ENCODE peak calls at places on chromosome 13, in five cellular contexts. One of them, this sample, is unnamed. For H3K9me3, the result is how much of the 10 kb centered on the place peaks cover.

GRCh38 chr13:65401315-65401714 is 1828.8 kb downstream of the PCDH9 start:
- DNase-seq in sigmoid colon: no peak
- DNase-seq in tibial artery: no peak
- DNase-seq in cardiac muscle cell: no peak
- DNase-seq in uterus: no peak
- DNase-seq in this sample: no peak

GRCh38 chr13:56561327-56561726 is 579.4 kb upstream of the PRR20A start:
- DNase-seq in sigmoid colon: no peak
- DNase-seq in tibial artery: no peak
- DNase-seq in cardiac muscle cell: no peak
- DNase-seq in uterus: no peak
- DNase-seq in this sample: no peak

GRCh38 chr13:25249001-25249543 is 38.2 kb downstream of the MTMR6 start:
- DNase-seq in sigmoid colon: no peak
- DNase-seq in cardiac muscle cell: peak
- DNase-seq in uterus: no peak
- DNase-seq in tibial artery: no peak
- DNase-seq in this sample: no peak

GRCh38 chr13:51267581-51267980 is 45.4 kb downstream of the FAM124A start:
- DNase-seq in sigmoid colon: peak
- DNase-seq in cardiac muscle cell: no peak
- DNase-seq in tibial artery: no peak
- DNase-seq in uterus: no peak
- DNase-seq in this sample: no peak

GRCh38 chr13:67736646-67737420 is 506.7 kb upstream of the PCDH9 start:
- DNase-seq in cardiac muscle cell: peak
- DNase-seq in sigmoid colon: no peak
- DNase-seq in uterus: no peak
- DNase-seq in tibial artery: no peak
- DNase-seq in this sample: no peak

GRCh38 chr13:74039667-74040066 is 94.5 kb downstream of the KLF12 start:
- DNase-seq in uterus: no peak
- DNase-seq in cardiac muscle cell: no peak
- DNase-seq in tibial artery: no peak
- DNase-seq in sigmoid colon: no peak
- DNase-seq in this sample: no peak

GRCh38 chr13:109093988-109094387 is 464.6 kb downstream of the MYO16 start:
- DNase-seq in tibial artery: no peak
- DNase-seq in sigmoid colon: no peak
- DNase-seq in uterus: no peak
- DNase-seq in cardiac muscle cell: no peak
- DNase-seq in this sample: no peak

GRCh38 chr13:50401721-50402510 is 386.7 kb downstream of the KCNRG start:
- DNase-seq in sigmoid colon: no peak
- DNase-seq in tibial artery: no peak
- DNase-seq in uterus: no peak
- DNase-seq in cardiac muscle cell: peak
- DNase-seq in this sample: no peak

GRCh38 chr13:30355405-30355741 is 48.0 kb upstream of the KATNAL1 start:
- DNase-seq in cardiac muscle cell: no peak
- DNase-seq in tibial artery: no peak
- DNase-seq in sigmoid colon: no peak
- DNase-seq in uterus: no peak
- DNase-seq in this sample: no peak

GRCh38 chr13:34435338-34435737 is 506.7 kb upstream of the NBEA start:
- DNase-seq in cardiac muscle cell: peak
- DNase-seq in sigmoid colon: no peak
- DNase-seq in tibial artery: no peak
- DNase-seq in uterus: no peak
- DNase-seq in this sample: no peak

GRCh38 chr13:44188257-44188656 is 185.4 kb upstream of the SERP2 start:
- DNase-seq in uterus: no peak
- DNase-seq in sigmoid colon: no peak
- DNase-seq in tibial artery: no peak
- DNase-seq in cardiac muscle cell: peak
- DNase-seq in this sample: no peak

GRCh38 chr13:98930014-98930625 is 47.7 kb downstream of the DOCK9 start:
- DNase-seq in cardiac muscle cell: no peak
- DNase-seq in tibial artery: no peak
- DNase-seq in sigmoid colon: no peak
- DNase-seq in uterus: no peak
- DNase-seq in this sample: no peak

GRCh38 chr13:113179374-113180230 is 21.2 kb downstream of the PROZ start:
- DNase-seq in cardiac muscle cell: no peak
- DNase-seq in uterus: no peak
- DNase-seq in sigmoid colon: no peak
- DNase-seq in tibial artery: no peak
- DNase-seq in this sample: no peak

GRCh38 chr13:42445354-42445753 is 128.6 kb upstream of the TNFSF11 start:
- DNase-seq in cardiac muscle cell: no peak
- DNase-seq in sigmoid colon: no peak
- DNase-seq in tibial artery: no peak
- DNase-seq in uterus: no peak
- DNase-seq in this sample: no peak

GRCh38 chr13:90565985-90566713 is 781.3 kb upstream of the MIR17HG start:
- DNase-seq in sigmoid colon: no peak
- DNase-seq in uterus: no peak
- DNase-seq in tibial artery: no peak
- DNase-seq in cardiac muscle cell: no peak
- DNase-seq in this sample: no peak

GRCh38 chr13:38871275-38871674 is 119.4 kb downstream of the STOML3 start:
- DNase-seq in uterus: no peak
- DNase-seq in sigmoid colon: no peak
- DNase-seq in cardiac muscle cell: no peak
- DNase-seq in tibial artery: no peak
- DNase-seq in this sample: no peak

GRCh38 chr13:50119593-50119992 is 104.3 kb downstream of the KCNRG start:
- DNase-seq in tibial artery: no peak
- DNase-seq in cardiac muscle cell: peak
- DNase-seq in sigmoid colon: no peak
- DNase-seq in uterus: no peak
- DNase-seq in this sample: no peak

GRCh38 chr13:31049833-31050232 is 111.9 kb downstream of the HSPH1 start:
- DNase-seq in sigmoid colon: no peak
- DNase-seq in tibial artery: peak
- DNase-seq in uterus: no peak
- DNase-seq in cardiac muscle cell: no peak
- DNase-seq in this sample: peak

GRCh38 chr13:23928985-23929384 is 31.7 kb upstream of the C1QTNF9B start:
- DNase-seq in sigmoid colon: no peak
- DNase-seq in cardiac muscle cell: peak
- DNase-seq in tibial artery: no peak
- DNase-seq in uterus: no peak
- DNase-seq in this sample: no peak

GRCh38 chr13:76884571-76885202 is 1.5 kb downstream of the KCTD12 start:
- DNase-seq in tibial artery: no peak
- DNase-seq in cardiac muscle cell: peak
- DNase-seq in uterus: peak
- DNase-seq in sigmoid colon: peak
- DNase-seq in this sample: no peak

GRCh38 chr13:33931397-33931987 is 113.5 kb downstream of the RFC3 start:
- DNase-seq in uterus: no peak
- DNase-seq in tibial artery: no peak
- DNase-seq in cardiac muscle cell: peak
- DNase-seq in sigmoid colon: no peak
- DNase-seq in this sample: no peak

GRCh38 chr13:113634279-113635047 is 23.5 kb downstream of the ATP4B start:
- DNase-seq in uterus: no peak
- DNase-seq in cardiac muscle cell: no peak
- DNase-seq in tibial artery: no peak
- DNase-seq in sigmoid colon: peak
- DNase-seq in this sample: no peak

GRCh38 chr13:47211106-47211505 is 314.3 kb upstream of the HTR2A start:
- DNase-seq in tibial artery: no peak
- DNase-seq in uterus: no peak
- DNase-seq in sigmoid colon: no peak
- DNase-seq in cardiac muscle cell: peak
- DNase-seq in this sample: no peak

GRCh38 chr13:37011788-37012187 is 11.2 kb downstream of the EXOSC8 start:
- DNase-seq in uterus: no peak
- DNase-seq in sigmoid colon: no peak
- DNase-seq in cardiac muscle cell: peak
- DNase-seq in tibial artery: no peak
- DNase-seq in this sample: no peak

GRCh38 chr13:42011601-42012401 is 36.6 kb upstream of the DGKH start:
- DNase-seq in tibial artery: no peak
- DNase-seq in sigmoid colon: no peak
- DNase-seq in uterus: peak
- DNase-seq in cardiac muscle cell: no peak
- DNase-seq in this sample: no peak

GRCh38 chr13:113735750-113736149 is 23.3 kb upstream of the TMEM255B start:
- DNase-seq in sigmoid colon: no peak
- DNase-seq in cardiac muscle cell: no peak
- DNase-seq in uterus: no peak
- DNase-seq in tibial artery: no peak
- DNase-seq in this sample: no peak

GRCh38 chr13:36432106-36432544 is at the start of gene CCNA1:
- DNase-seq in tibial artery: no peak
- DNase-seq in sigmoid colon: no peak
- DNase-seq in uterus: peak
- DNase-seq in cardiac muscle cell: peak
- DNase-seq in this sample: no peak

GRCh38 chr13:78183737-78184136 is 265.1 kb upstream of the EDNRB start:
- DNase-seq in tibial artery: no peak
- DNase-seq in sigmoid colon: no peak
- DNase-seq in cardiac muscle cell: peak
- DNase-seq in uterus: no peak
- DNase-seq in this sample: no peak

GRCh38 chr13:100154835-100155463 is 66.1 kb downstream of the PCCA start:
- DNase-seq in tibial artery: no peak
- DNase-seq in uterus: no peak
- DNase-seq in sigmoid colon: no peak
- DNase-seq in cardiac muscle cell: no peak
- DNase-seq in this sample: no peak

GRCh38 chr13:49108204-49108603 is 111.9 kb upstream of the MLNR start:
- DNase-seq in cardiac muscle cell: no peak
- DNase-seq in tibial artery: no peak
- DNase-seq in sigmoid colon: no peak
- DNase-seq in uterus: no peak
- DNase-seq in this sample: no peak
- H3K9me3 ChIP-seq in cardiac muscle cell: under half
- H3K9me3 ChIP-seq in tibial artery: under half
- H3K9me3 ChIP-seq in sigmoid colon: under half
- H3K9me3 ChIP-seq in uterus: under half
- H3K9me3 ChIP-seq in this sample: under half

GRCh38 chr13:48320396-48320790 is 16.8 kb downstream of the RB1 start:
- DNase-seq in sigmoid colon: no peak
- DNase-seq in uterus: no peak
- DNase-seq in cardiac muscle cell: no peak
- DNase-seq in tibial artery: no peak
- DNase-seq in this sample: no peak

GRCh38 chr13:48319458-48320395 is 16.2 kb downstream of the RB1 start:
- DNase-seq in tibial artery: no peak
- DNase-seq in uterus: no peak
- DNase-seq in sigmoid colon: no peak
- DNase-seq in cardiac muscle cell: no peak
- DNase-seq in this sample: no peak

GRCh38 chr13:48322294-48322693 is 18.7 kb downstream of the RB1 start:
- DNase-seq in cardiac muscle cell: no peak
- DNase-seq in tibial artery: no peak
- DNase-seq in uterus: no peak
- DNase-seq in sigmoid colon: no peak
- DNase-seq in this sample: no peak

GRCh38 chr13:48318714-48319457 is 15.3 kb downstream of the RB1 start:
- DNase-seq in tibial artery: peak
- DNase-seq in cardiac muscle cell: peak
- DNase-seq in uterus: no peak
- DNase-seq in sigmoid colon: peak
- DNase-seq in this sample: no peak

GRCh38 chr13:48320906-48321510 is 17.5 kb downstream of the RB1 start:
- DNase-seq in cardiac muscle cell: no peak
- DNase-seq in tibial artery: no peak
- DNase-seq in sigmoid colon: no peak
- DNase-seq in uterus: no peak
- DNase-seq in this sample: no peak
- H3K9me3 ChIP-seq in cardiac muscle cell: under half
- H3K9me3 ChIP-seq in tibial artery: under half
- H3K9me3 ChIP-seq in sigmoid colon: under half
- H3K9me3 ChIP-seq in uterus: under half
- H3K9me3 ChIP-seq in this sample: under half

GRCh38 chr13:40306817-40307216 is 359.6 kb downstream of the FOXO1 start:
- DNase-seq in uterus: no peak
- DNase-seq in sigmoid colon: no peak
- DNase-seq in cardiac muscle cell: no peak
- DNase-seq in tibial artery: no peak
- DNase-seq in this sample: no peak

GRCh38 chr13:40304391-40304790 is 362.1 kb downstream of the FOXO1 start:
- DNase-seq in sigmoid colon: no peak
- DNase-seq in cardiac muscle cell: no peak
- DNase-seq in tibial artery: no peak
- DNase-seq in uterus: no peak
- DNase-seq in this sample: no peak

DNA sequence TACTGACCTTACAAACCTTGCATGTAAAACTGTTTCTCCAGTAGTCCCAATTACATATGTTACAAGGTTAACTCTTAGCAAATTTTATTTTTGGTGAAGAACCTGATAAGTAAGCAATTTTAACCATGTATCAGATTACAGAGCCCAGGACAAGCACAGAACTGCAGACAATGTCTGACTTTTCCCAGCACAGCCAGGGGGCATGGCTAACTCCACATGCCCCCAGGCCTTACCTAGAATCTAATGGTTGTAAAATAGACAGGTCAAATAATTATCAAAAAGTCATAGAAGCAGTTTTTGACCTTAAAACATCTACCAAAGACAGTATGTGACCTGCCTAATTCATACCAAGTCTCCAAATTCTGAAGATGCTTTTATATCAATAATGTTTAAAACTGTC is 364.1 kb downstream of the FOXO1 start:
- DNase-seq in sigmoid colon: no peak
- DNase-seq in cardiac muscle cell: no peak
- DNase-seq in tibial artery: no peak
- DNase-seq in uterus: no peak
- DNase-seq in this sample: no peak
- H3K9me3 ChIP-seq in sigmoid colon: under half
- H3K9me3 ChIP-seq in cardiac muscle cell: under half
- H3K9me3 ChIP-seq in tibial artery: under half
- H3K9me3 ChIP-seq in uterus: under half
- H3K9me3 ChIP-seq in this sample: under half

GRCh38 chr13:19158006-19158405 is 23.6 kb downstream of the TUBA3C start:
- DNase-seq in cardiac muscle cell: no peak
- DNase-seq in uterus: no peak
- DNase-seq in tibial artery: no peak
- DNase-seq in sigmoid colon: no peak
- DNase-seq in this sample: no peak

GRCh38 chr13:19159761-19160420 is 21.7 kb downstream of the TUBA3C start:
- DNase-seq in sigmoid colon: peak
- DNase-seq in uterus: no peak
- DNase-seq in cardiac muscle cell: no peak
- DNase-seq in tibial artery: no peak
- DNase-seq in this sample: no peak

GRCh38 chr13:19157461-19157860 is 24.2 kb downstream of the TUBA3C start:
- DNase-seq in uterus: no peak
- DNase-seq in tibial artery: no peak
- DNase-seq in sigmoid colon: no peak
- DNase-seq in cardiac muscle cell: no peak
- DNase-seq in this sample: no peak

GRCh38 chr13:19156013-19156825 is 25.4 kb downstream of the TUBA3C start:
- DNase-seq in cardiac muscle cell: no peak
- DNase-seq in sigmoid colon: peak
- DNase-seq in uterus: no peak
- DNase-seq in tibial artery: no peak
- DNase-seq in this sample: no peak

GRCh38 chr13:19158526-19158925 is 23.1 kb downstream of the TUBA3C start:
- DNase-seq in uterus: no peak
- DNase-seq in tibial artery: no peak
- DNase-seq in sigmoid colon: peak
- DNase-seq in cardiac muscle cell: no peak
- DNase-seq in this sample: no peak
- H3K9me3 ChIP-seq in uterus: under half
- H3K9me3 ChIP-seq in tibial artery: under half
- H3K9me3 ChIP-seq in sigmoid colon: under half
- H3K9me3 ChIP-seq in cardiac muscle cell: under half
- H3K9me3 ChIP-seq in this sample: under half